ENCODE peak calls at places on chromosome 6, in four cellular contexts. X, R, I and P are unnamed samples.

GRCh38 chr6:166007349-166008263 is 160.0 kb downstream of the TBXT start:
- DNase-seq in I (no peak), R (no peak), X (no peak), P (no peak)

GRCh38 chr6:53023323-53023722 is 28.2 kb upstream of the GSTA4 start:
- DNase-seq in R (no peak), I (no peak), X (no peak), P (no peak)

GRCh38 chr6:80341330-80341729 is 234.9 kb downstream of the BCKDHB start:
- DNase-seq in X (no peak), I (peak; percentile 56), R (no peak), P (no peak)

GRCh38 chr6:170160031-170160627 is 130.7 kb downstream of the DLL1 start:
- DNase-seq in I (no peak), R (no peak), X (no peak), P (peak; percentile 66)

GRCh38 chr6:55943329-55943728 is 67.9 kb upstream of the BMP5 start:
- DNase-seq in I (peak; percentile 55), R (no peak), X (no peak), P (no peak)

GRCh38 chr6:7107578-7108195 is at the start of gene RREB1:
- DNase-seq in X (no peak), I (peak; percentile 82), R (peak; percentile 65), P (no peak)

GRCh38 chr6:123529843-123530242 is 106.9 kb downstream of the TRDN start:
- DNase-seq in R (no peak), X (no peak), I (no peak), P (no peak)

GRCh38 chr6:14944593-14944992 is 301.3 kb upstream of the JARID2 start:
- DNase-seq in I (no peak), X (no peak), R (no peak), P (no peak)

GRCh38 chr6:48067148-48067709 is 43.8 kb downstream of the PTCHD4 start:
- DNase-seq in X (no peak), R (no peak), I (no peak), P (no peak)

GRCh38 chr6:93176070-93176469 is 243.3 kb downstream of the EPHA7 start:
- DNase-seq in X (no peak), I (no peak), R (no peak), P (no peak)

GRCh38 chr6:31272856-31273626 is 1.1 kb upstream of the HLA-C start:
- DNase-seq in R (peak; percentile 28), I (no peak), X (no peak), P (no peak)

GRCh38 chr6:5103250-5103649 is 18.1 kb downstream of the PPP1R3G start:
- DNase-seq in X (no peak), R (no peak), I (no peak), P (no peak)

GRCh38 chr6:1771324-1771723 is 161.6 kb downstream of the FOXC1 start:
- DNase-seq in R (peak; percentile 46), X (no peak), I (no peak), P (no peak)

GRCh38 chr6:3119040-3119723 is 671 bp downstream of the BPHL start:
- DNase-seq in X (no peak), R (no peak), I (peak; percentile 55), P (no peak)

GRCh38 chr6:43773050-43773956 is 3.3 kb downstream of the VEGFA start:
- DNase-seq in X (no peak), R (peak; percentile 69), I (peak; percentile 77), P (peak; percentile 73)

GRCh38 chr6:24313477-24314141 is 44.2 kb downstream of the DCDC2 start:
- DNase-seq in R (no peak), I (peak; percentile 68), X (no peak), P (no peak)

GRCh38 chr6:53335224-53335994 is 13.3 kb downstream of the ELOVL5 start:
- DNase-seq in R (peak; percentile 59), X (no peak), I (no peak), P (peak; percentile 62)

GRCh38 chr6:137862419-137863125 is 4.5 kb upstream of the TNFAIP3 start:
- DNase-seq in R (no peak), X (no peak), I (no peak), P (no peak)

GRCh38 chr6:38432479-38432878 is 207.2 kb downstream of the BTBD9 start:
- DNase-seq in R (no peak), I (no peak), X (no peak), P (no peak)

GRCh38 chr6:169738204-169738971 is 13.0 kb downstream of the DYNLT2 start:
- DNase-seq in I (peak; percentile 24), R (no peak), X (peak; percentile 12), P (no peak)

GRCh38 chr6:167550936-167551633 is 226.2 kb downstream of the TTLL2 start:
- DNase-seq in I (no peak), X (no peak), R (no peak), P (no peak)

GRCh38 chr6:64815718-64816117 is 891.3 kb downstream of the EYS start:
- DNase-seq in X (no peak), I (no peak), R (no peak), P (no peak)

GRCh38 chr6:161486326-161486725 is 212.5 kb upstream of the AGPAT4 start:
- DNase-seq in I (peak; percentile 62), R (no peak), X (no peak), P (no peak)

GRCh38 chr6:5175635-5176034 is 85.1 kb downstream of the LYRM4 start:
- DNase-seq in X (no peak), R (no peak), I (no peak), P (peak; percentile 48)

GRCh38 chr6:156866181-156866862 is 89.1 kb downstream of the ARID1B start:
- DNase-seq in R (no peak), I (peak; percentile 36), X (no peak), P (no peak)

GRCh38 chr6:68197356-68197755 is 437.7 kb upstream of the ADGRB3 start:
- DNase-seq in X (no peak), R (no peak), I (peak; percentile 1), P (no peak)

GRCh38 chr6:106442351-106442750 is 81.8 kb downstream of the CRYBG1 start:
- DNase-seq in X (no peak), R (no peak), I (no peak), P (no peak)

GRCh38 chr6:13434777-13435176 is 52.6 kb downstream of the GFOD1 start:
- DNase-seq in I (no peak), X (no peak), R (no peak), P (no peak)

GRCh38 chr6:167825059-167825758 is 1.5 kb upstream of the AFDN start:
- DNase-seq in R (no peak), I (peak; percentile 57), X (no peak), P (no peak)

GRCh38 chr6:137882225-137882961 is 15.3 kb downstream of the TNFAIP3 start:
- DNase-seq in I (peak; percentile 45), R (no peak), X (no peak), P (no peak)

GRCh38 chr6:36442671-36443497 is at the start of the genes KCTD20 and PXT1:
- DNase-seq in R (peak; percentile 89), I (peak; percentile 96), X (no peak), P (peak; percentile 92)

GRCh38 chr6:125277838-125278237 is 23.9 kb downstream of the HDDC2 start:
- DNase-seq in I (no peak), R (no peak), X (no peak), P (no peak)

GRCh38 chr6:166502453-166502852 is 84.0 kb downstream of the RAMACL start:
- DNase-seq in R (no peak), I (no peak), X (no peak), P (no peak)

GRCh38 chr6:16712250-16712930 is 48.9 kb downstream of the ATXN1 start:
- DNase-seq in X (no peak), I (peak; percentile 59), R (peak; percentile 38), P (no peak)

GRCh38 chr6:11221623-11222384 is 10.7 kb downstream of the NEDD9 start:
- DNase-seq in R (no peak), I (no peak), X (no peak), P (no peak)